ENCODE peak calls at places on chromosomes 7 and 10, in four cellular contexts. C, B, E and P are unnamed samples. For H3K4me1, the result is how much of the 10 kb centered on the place peaks cover.

GRCh38 chr10:10503772-10504171 is 513.9 kb upstream of the CELF2 start:
- DNase-seq in C (no peak), B (no peak), E (no peak), P (no peak)

GRCh38 chr7:71846160-71846559 is 566.0 kb downstream of the CALN1 start:
- DNase-seq in C (no peak), B (no peak), E (no peak), P (no peak)

GRCh38 chr10:131961047-131961776 is 20.5 kb downstream of the BNIP3 start:
- DNase-seq in C (no peak), B (no peak), E (no peak), P (no peak)

GRCh38 chr10:7541137-7542087 is 125.4 kb downstream of the ITIH5 start:
- DNase-seq in C (no peak), B (no peak), E (no peak), P (peak)

GRCh38 chr7:4091767-4092166 is 590.3 kb upstream of the FOXK1 start:
- DNase-seq in C (no peak), B (no peak), E (no peak), P (no peak)

GRCh38 chr10:124993728-124994451 is 52.0 kb downstream of the ZRANB1 start:
- DNase-seq in C (no peak), B (no peak), E (no peak), P (no peak)

GRCh38 chr10:30759423-30759822 is 129.9 kb upstream of the LYZL2 start:
- DNase-seq in C (no peak), B (no peak), E (no peak), P (no peak)

GRCh38 chr7:109386959-109387358 is 817.3 kb downstream of the DNAJB9 start:
- DNase-seq in C (no peak), B (no peak), E (no peak), P (no peak)

GRCh38 chr10:3887885-3888476 is 103.0 kb upstream of the KLF6 start:
- DNase-seq in C (peak), B (peak), E (no peak), P (no peak)

GRCh38 chr7:13077466-13077865 is 390.0 kb downstream of the ARL4A start:
- DNase-seq in C (no peak), B (no peak), E (no peak), P (no peak)

GRCh38 chr7:2665359-2665791 is 22.6 kb upstream of the AMZ1 start:
- DNase-seq in C (no peak), B (no peak), E (no peak), P (peak)

GRCh38 chr7:47581821-47582747 is at the start of gene TNS3:
- DNase-seq in C (no peak), B (no peak), E (no peak), P (peak)

GRCh38 chr7:141201145-141201885 is 127.5 kb downstream of the TMEM178B start:
- DNase-seq in C (no peak), B (no peak), E (no peak), P (no peak)

GRCh38 chr7:30183712-30184372 is 49.1 kb downstream of the MTURN start:
- DNase-seq in C (no peak), B (no peak), E (no peak), P (no peak)

GRCh38 chr7:16028103-16028502 is 341.6 kb upstream of the MEOX2 start:
- DNase-seq in C (no peak), B (peak), E (no peak), P (no peak)

GRCh38 chr7:22782616-22783232 is 39.9 kb downstream of the TOMM7 start:
- DNase-seq in C (peak), B (peak), E (no peak), P (peak)

GRCh38 chr7:1664711-1665591 is 5.1 kb upstream of the ELFN1 start:
- DNase-seq in C (peak), B (peak), E (no peak), P (peak)

GRCh38 chr7:34087892-34088891 is 182.9 kb downstream of the BMPER start:
- DNase-seq in C (no peak), B (no peak), E (no peak), P (no peak)

GRCh38 chr7:37945336-37945735 is 24.9 kb downstream of the EPDR1 start:
- DNase-seq in C (no peak), B (no peak), E (no peak), P (no peak)

GRCh38 chr10:49645417-49646255 is 31.8 kb downstream of the CHAT start:
- DNase-seq in C (no peak), B (no peak), E (no peak), P (no peak)

GRCh38 chr10:24462889-24463552 is 254.1 kb downstream of the KIAA1217 start:
- DNase-seq in C (no peak), B (no peak), E (no peak), P (no peak)

GRCh38 chr7:14769261-14769660 is 133.3 kb downstream of the DGKB start:
- DNase-seq in C (no peak), B (no peak), E (no peak), P (no peak)

GRCh38 chr10:7121154-7121797 is 289.6 kb downstream of the SFMBT2 start:
- DNase-seq in C (peak), B (peak), E (no peak), P (peak)

GRCh38 chr10:55627526-55628170 is 733.4 kb downstream of the ZWINT start:
- DNase-seq in C (no peak), B (no peak), E (no peak), P (peak)

GRCh38 chr7:29177963-29178612 is 16.5 kb upstream of the CHN2 start:
- DNase-seq in C (peak), B (peak), E (peak), P (peak)

GRCh38 chr7:21944616-21945373 is 904 bp downstream of the CDCA7L start:
- DNase-seq in C (peak), B (no peak), E (no peak), P (peak)

GRCh38 chr7:12490105-12490688 is 80.3 kb upstream of the SCIN start:
- DNase-seq in C (no peak), B (no peak), E (no peak), P (no peak)

GRCh38 chr10:94308866-94309265 is 53.9 kb downstream of the NOC3L start:
- DNase-seq in C (no peak), B (no peak), E (no peak), P (no peak)

GRCh38 chr7:113831509-113831908 is 87.3 kb downstream of the PPP1R3A start:
- DNase-seq in C (no peak), B (no peak), E (no peak), P (no peak)

GRCh38 chr10:91200314-91201212 is 19.9 kb upstream of the PCGF5 start:
- DNase-seq in C (no peak), B (no peak), E (no peak), P (no peak)

GRCh38 chr7:13111230-13111629 is 423.8 kb downstream of the ARL4A start:
- DNase-seq in C (no peak), B (no peak), E (no peak), P (no peak)

GRCh38 chr10:84138478-84139125 is 707 bp upstream of the GHITM start:
- DNase-seq in C (no peak), B (no peak), E (no peak), P (peak)

GRCh38 chr10:121539757-121540156 is 58.5 kb downstream of the FGFR2 start:
- DNase-seq in C (no peak), B (no peak), E (no peak), P (no peak)
- H3K4me1 ChIP-seq in C (under half), B (under half), E (under half), P (under half)

GRCh38 chr7:87599336-87599735 is 1.3 kb downstream of the ABCB1 start:
- DNase-seq in C (no peak), B (no peak), E (no peak), P (no peak)
- TF ChIP-seq POLR2A in C (no peak), B (no peak), E (no peak), P (no peak)

GRCh38 chr7:151078233-151079040 is 2.2 kb downstream of the FASTK start:
- DNase-seq in C (no peak), B (no peak), E (no peak), P (no peak)
- H3K4me3 ChIP-seq in C (no peak), B (no peak), E (no peak), P (no peak)

GRCh38 chr7:134153493-134154093 is 26.5 kb downstream of the LRGUK start:
- DNase-seq in C (no peak), B (no peak), E (no peak), P (no peak)

GRCh38 chr7:134155871-134156270 is 28.7 kb downstream of the LRGUK start:
- DNase-seq in C (no peak), B (no peak), E (no peak), P (no peak)

GRCh38 chr7:134155220-134155619 is 28.1 kb downstream of the LRGUK start:
- DNase-seq in C (no peak), B (no peak), E (no peak), P (no peak)

DNA sequence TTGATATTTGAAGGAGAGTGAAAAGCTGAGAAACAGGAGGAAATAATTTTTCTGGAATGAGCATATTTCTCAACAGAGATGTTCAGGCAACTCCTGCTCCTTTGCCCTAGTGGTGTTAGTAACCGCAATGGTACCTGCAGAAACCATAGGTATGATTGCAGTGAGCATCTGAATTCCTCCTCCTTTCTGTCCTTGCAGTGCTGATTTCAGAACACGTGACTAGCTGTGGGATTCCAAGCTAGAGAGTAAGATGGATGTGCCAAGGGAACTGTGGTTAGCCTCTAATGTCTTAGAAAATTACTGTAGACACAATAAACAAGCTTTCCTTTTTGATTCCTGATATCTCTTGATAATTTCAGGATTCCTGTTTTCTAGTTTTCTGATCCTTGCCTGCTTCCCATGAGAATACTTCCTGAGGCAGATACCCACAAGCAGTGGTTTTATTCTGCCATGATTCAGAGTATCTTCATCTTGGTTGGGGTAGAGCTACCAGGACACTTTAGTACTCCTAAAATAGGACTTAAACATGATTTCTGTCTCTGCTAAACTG is 27.5 kb downstream of the LRGUK start:
- DNase-seq in C (no peak), B (no peak), E (no peak), P (no peak)
- H3K4me1 ChIP-seq in C (under half), B (under half), E (under half), P (under half)

DNA sequence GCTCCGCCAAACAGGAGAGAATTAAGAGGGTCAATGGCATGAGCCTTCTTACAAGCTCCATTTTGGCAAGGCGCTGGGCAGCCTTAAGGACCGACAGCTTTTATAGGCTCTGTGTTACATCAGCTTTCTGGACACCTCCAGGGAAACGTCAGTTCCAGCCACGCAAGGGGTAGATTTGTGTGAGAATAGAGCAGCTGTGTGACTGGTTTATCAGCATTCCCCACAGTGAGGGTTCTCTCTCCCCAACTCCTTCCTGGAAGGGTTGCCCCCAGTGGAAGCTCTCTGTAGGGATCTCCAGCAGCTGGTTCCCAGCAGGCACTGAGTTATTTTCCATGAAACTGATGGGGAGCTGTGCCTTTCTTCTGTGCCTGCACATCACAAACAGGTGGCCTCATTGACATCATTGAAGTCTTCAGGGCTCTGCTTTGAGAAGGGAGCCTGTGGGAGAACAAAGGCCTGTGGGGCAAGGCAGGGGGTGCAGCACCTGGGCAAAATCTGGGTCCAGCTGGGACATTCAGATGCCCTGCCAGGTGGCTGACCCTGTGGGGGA is at the start of gene CUZD1:
- DNase-seq in C (no peak), B (no peak), E (no peak), P (no peak)
- TF ChIP-seq POLR2A in C (no peak), B (no peak), E (no peak), P (no peak)

GRCh38 chr10:114631090-114631677 is 26.9 kb downstream of the ABLIM1 start:
- DNase-seq in C (no peak), B (no peak), E (no peak), P (no peak)
- H3K4me3 ChIP-seq in C (peak), B (peak), E (peak), P (peak)

GRCh38 chr10:44981172-44982113 is 2.8 kb upstream of the DEPP1 start:
- DNase-seq in C (no peak), B (no peak), E (no peak), P (peak)
- H3K4me1 ChIP-seq in C (under half), B (half or more), E (half or more), P (half or more)

GRCh38 chr7:83930262-83930661 is 264.3 kb downstream of the SEMA3A start:
- DNase-seq in C (no peak), B (no peak), E (no peak), P (no peak)
- TF ChIP-seq POLR2A in C (no peak), B (no peak), E (no peak), P (no peak)